ENCODE peak calls at places on chromosomes 4 and X, in seven cellular contexts. D is stimulated activated naive B cell treated with anti-CD40 and anti-IgM and Interleukin-4, amounts not matched to agents 10 μg/mL and 1 μg/mL and 100 μg/mL, for 72 hours; X is K562; S is heart right ventricle; O is sigmoid colon; Q is NCI-H345; H is T47D. R is an unnamed sample.

GRCh38 chrX:109312757-109313156 is 169.1 kb downstream of the GUCY2F start:
- DNase-seq in D (no peak), X (no peak), S (no peak), O (no peak), Q (no peak), H (no peak), R (no peak)

GRCh38 chrX:9885150-9885549 is 82.0 kb upstream of the CLDN34 start:
- DNase-seq in D (peak), X (peak), S (peak), O (no peak), Q (peak), H (peak), R (no peak)

GRCh38 chr4:174284181-174284886 is 623 bp downstream of the CEP44 start:
- DNase-seq in D (no peak), X (peak), S (no peak), O (no peak), Q (peak), H (peak), R (no peak)

GRCh38 chr4:76764251-76764650 is 133.7 kb downstream of the SOWAHB start:
- DNase-seq in D (no peak), X (no peak), S (no peak), O (no peak), Q (no peak), H (no peak), R (no peak)

GRCh38 chr4:99998062-99998880 is 48.2 kb upstream of the H2AZ1 start:
- DNase-seq in D (no peak), X (peak), S (no peak), O (no peak), Q (peak), H (peak), R (no peak)

GRCh38 chr4:121668368-121669162 is 28.2 kb downstream of the ANXA5 start:
- DNase-seq in D (no peak), X (no peak), S (no peak), O (no peak), Q (no peak), H (no peak), R (no peak)

GRCh38 chrX:1491851-1492349 is 39.2 kb upstream of the ASMTL start:
- DNase-seq in D (peak), X (peak), S (no peak), O (peak), Q (no peak), H (peak), R (no peak)

GRCh38 chr4:92091335-92091734 is 212.4 kb upstream of the GRID2 start:
- DNase-seq in D (no peak), X (peak), S (no peak), O (no peak), Q (no peak), H (peak), R (no peak)

GRCh38 chrX:13283968-13284914 is 35.6 kb downstream of the ATXN3L start:
- DNase-seq in D (no peak), X (no peak), S (no peak), O (no peak), Q (no peak), H (no peak), R (no peak)

GRCh38 chr4:40316333-40316781 is 18.8 kb upstream of the CHRNA9 start:
- DNase-seq in D (no peak), X (no peak), S (no peak), O (peak), Q (no peak), H (no peak), R (no peak)

GRCh38 chr4:184550476-184550875 is 76.1 kb upstream of the IRF2 start:
- DNase-seq in D (no peak), X (no peak), S (no peak), O (no peak), Q (no peak), H (no peak), R (no peak)

GRCh38 chr4:146333187-146333894 is 119.0 kb downstream of the REELD1 start:
- DNase-seq in D (no peak), X (no peak), S (no peak), O (no peak), Q (no peak), H (no peak), R (no peak)

GRCh38 chr4:4457803-4458550 is 71.1 kb downstream of the NSG1 start:
- DNase-seq in D (no peak), X (no peak), S (no peak), O (no peak), Q (no peak), H (no peak), R (no peak)

GRCh38 chrX:21741869-21742701 is 15.8 kb downstream of the SMPX start:
- DNase-seq in D (no peak), X (no peak), S (no peak), O (peak), Q (peak), H (no peak), R (no peak)

GRCh38 chr4:153645183-153645582 is 38.9 kb upstream of the TLR2 start:
- DNase-seq in D (no peak), X (peak), S (no peak), O (no peak), Q (no peak), H (no peak), R (no peak)

GRCh38 chr4:186297013-186297645 is 31.1 kb downstream of the F11 start:
- DNase-seq in D (no peak), X (peak), S (no peak), O (no peak), Q (peak), H (peak), R (no peak)

GRCh38 chrX:308821-309520 is 9.6 kb downstream of the GTPBP6 start:
- DNase-seq in D (no peak), X (no peak), S (no peak), O (peak), Q (no peak), H (no peak), R (no peak)

GRCh38 chrX:111095974-111096870 is at the start of gene PAK3:
- DNase-seq in D (no peak), X (no peak), S (peak), O (peak), Q (peak), H (peak), R (no peak)

GRCh38 chr4:37584087-37584486 is 102.1 kb downstream of the RELL1 start:
- DNase-seq in D (no peak), X (no peak), S (no peak), O (no peak), Q (no peak), H (no peak), R (no peak)

GRCh38 chr4:7890635-7891393 is 48.8 kb downstream of the AFAP1 start:
- DNase-seq in D (no peak), X (no peak), S (no peak), O (no peak), Q (peak), H (no peak), R (no peak)

GRCh38 chrX:1283750-1284149 is 15.1 kb downstream of the CSF2RA start:
- DNase-seq in D (no peak), X (no peak), S (no peak), O (no peak), Q (no peak), H (no peak), R (no peak)

GRCh38 chrX:31546130-31546529 is 474.3 kb upstream of the FTHL17 start:
- DNase-seq in D (no peak), X (peak), S (no peak), O (no peak), Q (no peak), H (no peak), R (no peak)

GRCh38 chr4:87848622-87849351 is 16.0 kb downstream of the MEPE start:
- DNase-seq in D (peak), X (peak), S (no peak), O (peak), Q (peak), H (peak), R (no peak)

GRCh38 chr4:67198757-67199156 is 346.5 kb downstream of the CENPC start:
- DNase-seq in D (no peak), X (peak), S (no peak), O (no peak), Q (peak), H (peak), R (no peak)

GRCh38 chrX:43958529-43958928 is 14.7 kb downstream of the NDP start:
- DNase-seq in D (peak), X (peak), S (no peak), O (no peak), Q (peak), H (peak), R (no peak)

GRCh38 chr4:142238589-142238988 is 602.2 kb downstream of the IL15 start:
- DNase-seq in D (no peak), X (no peak), S (no peak), O (no peak), Q (no peak), H (no peak), R (no peak)